ENCODE peak calls at places on chromosome 13, in five cellular contexts. G is testis, Y is A549, L is adrenal gland, A is suprapubic skin. D is an unnamed sample. For H3K4me1, the result is how much of the 10 kb centered on the place peaks cover.

GRCh38 chr13:66992183-66992582 is 238.0 kb downstream of the PCDH9 start:
- DNase-seq in A (no peak), Y (no peak), L (no peak), G (no peak), D (no peak)

GRCh38 chr13:44437356-44438233 is 64.0 kb downstream of the SERP2 start:
- DNase-seq in L (no peak), G (no peak), A (no peak), Y (no peak), D (no peak)

GRCh38 chr13:99086869-99087129 is 108.9 kb upstream of the DOCK9 start:
- DNase-seq in G (no peak), A (peak), L (peak), Y (peak), D (peak)

GRCh38 chr13:23433171-23434153 is at the start of gene SACS:
- DNase-seq in Y (peak), L (peak), A (no peak), G (peak), D (no peak)

GRCh38 chr13:70959376-70959775 is 851.1 kb upstream of the KLHL1 start:
- DNase-seq in Y (no peak), A (no peak), G (no peak), L (no peak), D (no peak)

GRCh38 chr13:112143753-112144615 is 77.0 kb downstream of the SOX1 start:
- DNase-seq in Y (no peak), G (no peak), A (no peak), L (no peak), D (peak)

GRCh38 chr13:43448605-43449004 is 338.2 kb downstream of the ENOX1 start:
- DNase-seq in A (no peak), G (no peak), L (no peak), Y (no peak), D (no peak)

GRCh38 chr13:20414475-20415287 is 111.0 kb downstream of the CRYL1 start:
- DNase-seq in G (no peak), Y (no peak), A (no peak), L (no peak), D (no peak)

GRCh38 chr13:103031332-103031873 is 34.8 kb downstream of the SLC10A2 start:
- DNase-seq in L (no peak), Y (no peak), A (no peak), G (no peak), D (no peak)

GRCh38 chr13:91482427-91482826 is 84.0 kb downstream of the GPC5 start:
- DNase-seq in Y (no peak), A (no peak), L (no peak), G (no peak), D (no peak)

GRCh38 chr13:46504036-46504435 is 48.9 kb upstream of the LRCH1 start:
- DNase-seq in L (no peak), A (no peak), Y (no peak), G (no peak), D (no peak)

GRCh38 chr13:46496086-46496485 is 56.9 kb upstream of the LRCH1 start:
- DNase-seq in A (no peak), Y (no peak), L (no peak), G (no peak), D (no peak)

GRCh38 chr13:46495647-46496046 is 57.3 kb upstream of the LRCH1 start:
- DNase-seq in Y (no peak), L (no peak), A (no peak), G (no peak), D (no peak)

GRCh38 chr13:46495066-46495465 is 57.9 kb upstream of the LRCH1 start:
- DNase-seq in Y (no peak), G (no peak), A (no peak), L (no peak), D (no peak)

DNA sequence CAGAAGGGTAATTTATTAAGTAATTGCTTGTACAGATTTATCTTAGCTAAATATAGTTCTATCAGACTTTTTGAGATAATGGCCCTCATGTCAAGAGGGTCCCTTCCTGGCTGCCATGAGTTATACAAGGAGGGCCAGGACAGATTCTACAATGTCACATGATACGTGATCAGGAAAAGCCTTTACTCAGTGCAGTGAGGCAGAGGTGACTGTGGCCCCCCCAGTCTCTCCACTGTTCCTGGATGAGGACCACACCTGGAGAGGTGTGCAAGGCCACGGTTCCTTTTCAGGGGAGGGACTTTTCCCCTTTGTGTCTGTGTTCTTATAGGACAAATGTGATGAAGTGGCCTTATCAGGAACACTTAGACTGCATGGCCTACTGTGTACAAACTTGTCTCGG is 54.3 kb upstream of the LRCH1 start:
- DNase-seq in Y (no peak), A (no peak), G (no peak), L (no peak), D (no peak)
- TF ChIP-seq CTCF in Y (no peak), A (no peak), G (no peak), L (no peak), D (no peak)

DNA sequence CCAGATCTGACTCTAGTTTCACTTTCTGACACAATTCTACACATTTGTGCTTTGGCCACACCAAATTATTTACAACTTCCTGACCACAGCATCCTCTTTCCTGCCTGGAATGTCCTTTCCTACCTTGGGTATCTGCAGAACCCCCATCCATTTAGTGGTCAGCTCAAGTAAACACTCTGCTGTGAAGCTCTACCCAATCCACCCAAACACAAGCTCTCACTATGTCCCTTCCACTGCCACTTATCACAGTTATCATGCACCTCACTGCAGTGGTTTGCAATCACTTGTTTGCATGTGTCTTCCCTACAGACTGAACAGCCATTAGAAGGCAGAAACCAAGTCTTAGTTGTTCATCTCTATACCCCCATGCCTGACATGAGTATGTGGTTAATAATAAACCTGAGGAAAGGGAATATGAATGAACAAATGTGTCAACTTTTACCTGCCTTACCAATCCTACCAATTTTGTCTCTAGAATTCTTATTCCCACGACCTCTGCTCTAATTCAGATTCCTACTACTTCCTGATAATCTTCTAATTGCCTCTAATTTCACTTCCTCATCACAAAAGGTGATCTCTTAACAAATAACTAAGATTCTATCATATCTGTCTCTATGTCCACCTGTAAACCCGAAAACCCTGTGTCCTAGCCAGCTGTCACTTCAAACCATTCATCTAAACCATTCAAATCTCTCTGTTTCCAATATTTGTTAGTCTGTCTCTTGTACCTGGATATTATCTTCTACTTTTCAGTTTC is 25.1 kb downstream of the LNX2 start:
- DNase-seq in Y (no peak), A (no peak), G (no peak), L (no peak), D (no peak)
- H3K4me1 ChIP-seq in Y (under half), A (under half), G (under half), L (half or more), D (under half)

GRCh38 chr13:33087790-33088189 is 71.6 kb downstream of the KL start:
- DNase-seq in L (no peak), G (no peak), A (no peak), Y (no peak), D (no peak)

GRCh38 chr13:33090755-33091454 is 74.7 kb downstream of the KL start:
- DNase-seq in Y (no peak), L (no peak), G (no peak), A (no peak), D (no peak)

GRCh38 chr13:33096886-33097610 is 80.8 kb downstream of the KL start:
- DNase-seq in Y (no peak), G (no peak), L (no peak), A (no peak), D (no peak)

GRCh38 chr13:33089311-33089710 is 73.1 kb downstream of the KL start:
- DNase-seq in G (no peak), Y (no peak), L (no peak), A (no peak), D (no peak)

DNA sequence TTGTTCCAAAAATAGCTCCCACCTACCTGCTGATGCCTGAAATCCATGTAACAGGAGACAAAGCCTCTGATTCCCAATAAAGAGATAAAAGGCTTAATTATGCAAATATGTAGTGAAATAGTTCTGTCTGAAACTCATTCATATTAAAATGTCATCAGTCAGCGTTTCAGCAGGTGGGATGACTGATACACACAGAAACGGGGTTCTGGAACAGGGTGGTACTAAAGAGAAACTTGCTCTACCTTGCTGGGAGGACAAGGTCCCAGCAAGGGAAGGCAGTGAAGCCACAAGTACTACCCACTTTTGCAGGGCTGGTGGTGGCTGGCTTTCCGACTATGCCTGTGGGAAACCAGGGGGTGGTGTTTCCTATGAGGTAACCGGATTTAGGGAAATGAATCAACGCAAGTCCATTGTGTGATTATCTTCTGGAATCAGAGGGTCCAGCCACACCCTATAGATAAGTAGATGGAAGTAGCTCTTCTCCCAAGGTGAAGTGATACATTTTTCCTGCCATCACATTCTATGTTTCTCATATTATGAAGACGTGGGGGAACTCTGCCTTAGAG is 76.3 kb downstream of the KL start:
- DNase-seq in A (no peak), G (no peak), Y (no peak), L (no peak), D (no peak)
- TF ChIP-seq POLR2A in A (no peak), G (no peak), Y (no peak), L (no peak), D (no peak)

GRCh38 chr13:80363890-80364503 is 23.1 kb upstream of the SPRY2 start:
- DNase-seq in G (no peak), A (no peak), Y (no peak), L (no peak), D (no peak)

GRCh38 chr13:80362488-80362887 is 21.6 kb upstream of the SPRY2 start:
- DNase-seq in A (no peak), Y (no peak), L (no peak), G (no peak), D (no peak)

GRCh38 chr13:80361298-80361697 is 20.4 kb upstream of the SPRY2 start:
- DNase-seq in L (no peak), Y (no peak), A (no peak), G (no peak), D (no peak)

GRCh38 chr13:80360298-80360827 is 19.4 kb upstream of the SPRY2 start:
- DNase-seq in G (no peak), Y (no peak), A (no peak), L (no peak), D (no peak)

DNA sequence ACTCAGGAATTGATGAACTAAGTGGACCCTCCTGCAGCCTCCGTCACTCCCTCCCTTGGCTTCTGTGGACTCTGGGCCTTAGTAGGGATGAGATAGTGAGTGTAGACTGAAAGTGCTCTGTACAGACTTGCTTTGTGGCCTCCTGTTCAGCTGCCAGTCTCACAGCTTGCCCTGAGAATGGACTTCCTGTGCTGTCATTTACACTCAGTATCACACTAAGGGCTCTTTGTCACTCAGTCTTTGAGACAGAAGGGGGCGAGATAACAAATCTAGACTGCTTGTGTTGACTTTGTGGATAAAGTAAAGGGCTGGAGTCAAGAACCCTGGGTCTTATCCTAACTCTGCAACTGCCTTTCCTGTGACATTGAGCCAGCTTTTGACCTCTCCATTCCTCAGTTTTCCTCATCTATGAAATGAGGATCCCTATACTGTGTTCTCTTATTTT is 21.0 kb upstream of the SPRY2 start:
- DNase-seq in Y (no peak), A (no peak), G (no peak), L (no peak), D (no peak)
- TF ChIP-seq CTCF in Y (no peak), A (no peak), G (no peak), L (no peak), D (no peak)

GRCh38 chr13:110628477-110628793 is 13.1 kb downstream of the NAXD start:
- DNase-seq in A (no peak), L (no peak), Y (no peak), G (no peak), D (no peak)
- H3K4me1 ChIP-seq in A (under half), L (under half), Y (under half), G (under half), D (under half)

DNA sequence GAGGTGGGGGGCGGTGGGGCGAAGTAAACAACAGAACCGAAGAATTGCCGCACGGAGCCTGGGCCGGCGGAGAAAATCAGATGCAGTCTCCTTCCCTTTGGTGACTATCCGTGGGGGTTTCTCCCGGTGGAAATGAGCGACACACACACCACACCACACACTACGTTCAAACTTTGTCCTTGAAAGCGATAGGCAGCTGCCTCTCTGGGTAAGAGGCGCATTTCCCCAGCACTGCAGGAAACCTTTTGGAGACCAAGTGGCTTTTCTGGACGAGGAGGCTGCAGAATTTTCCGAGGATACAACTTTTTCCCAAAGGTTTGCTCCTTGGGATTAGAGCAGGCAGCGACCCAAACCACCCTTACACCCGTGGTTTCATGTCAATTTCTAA is 38.1 kb upstream of the FLT1 start:
- DNase-seq in G (no peak), A (no peak), L (no peak), Y (no peak), D (no peak)
- TF ChIP-seq POLR2A in G (no peak), A (no peak), L (no peak), Y (no peak), D (no peak)